ENCODE peak calls at places on chromosomes 3 and 15, in six cellular contexts. B is pancreas, X is GM23248, S is HL-60, W is neuronal stem cell, Q is WERI-Rb-1. M is an unnamed sample.

GRCh38 chr3:24688446-24689148 is 193.9 kb upstream of the THRB start:
- DNase-seq in B (no peak), X (peak), S (no peak), W (no peak), Q (no peak), M (no peak)

GRCh38 chr15:39495871-39496459 is 84.9 kb upstream of the THBS1 start:
- DNase-seq in B (no peak), X (peak), S (no peak), W (no peak), Q (no peak), M (no peak)

GRCh38 chr15:67433495-67434099 is 87.3 kb upstream of the C15orf61 start:
- DNase-seq in B (peak), X (peak), S (peak), W (peak), Q (peak), M (peak)

GRCh38 chr3:71022552-71023335 is 560.8 kb downstream of the FOXP1 start:
- DNase-seq in B (no peak), X (peak), S (no peak), W (peak), Q (peak), M (no peak)

GRCh38 chr15:94186770-94187331 is 44.5 kb upstream of the MCTP2 start:
- DNase-seq in B (no peak), X (no peak), S (no peak), W (no peak), Q (no peak), M (no peak)

GRCh38 chr15:86743283-86743903 is 663.7 kb downstream of the AGBL1 start:
- DNase-seq in B (peak), X (no peak), S (peak), W (peak), Q (peak), M (peak)

GRCh38 chr3:188901126-188901525 is 270.6 kb upstream of the TPRG1 start:
- DNase-seq in B (no peak), X (peak), S (no peak), W (no peak), Q (no peak), M (no peak)

GRCh38 chr3:27345959-27346865 is 23.0 kb downstream of the NEK10 start:
- DNase-seq in B (no peak), X (no peak), S (no peak), W (no peak), Q (no peak), M (no peak)

GRCh38 chr3:151383956-151384355 is 597 bp downstream of the P2RY12 start:
- DNase-seq in B (no peak), X (no peak), S (no peak), W (no peak), Q (no peak), M (no peak)

GRCh38 chr15:29208352-29208751 is 61.3 kb downstream of the NSMCE3 start:
- DNase-seq in B (no peak), X (no peak), S (no peak), W (no peak), Q (no peak), M (no peak)

GRCh38 chr15:60218256-60218655 is 179.5 kb downstream of the ANXA2 start:
- DNase-seq in B (no peak), X (no peak), S (no peak), W (no peak), Q (no peak), M (no peak)

GRCh38 chr3:104437891-104438290 is 928.8 kb upstream of the ALCAM start:
- DNase-seq in B (no peak), X (peak), S (no peak), W (no peak), Q (no peak), M (no peak)

GRCh38 chr3:123066896-123067688 is at the start of gene PDIA5:
- DNase-seq in B (peak), X (peak), S (peak), W (peak), Q (peak), M (peak)

GRCh38 chr15:62394079-62394478 is 229.0 kb upstream of the C2CD4B start:
- DNase-seq in B (no peak), X (peak), S (no peak), W (no peak), Q (no peak), M (no peak)

DNA sequence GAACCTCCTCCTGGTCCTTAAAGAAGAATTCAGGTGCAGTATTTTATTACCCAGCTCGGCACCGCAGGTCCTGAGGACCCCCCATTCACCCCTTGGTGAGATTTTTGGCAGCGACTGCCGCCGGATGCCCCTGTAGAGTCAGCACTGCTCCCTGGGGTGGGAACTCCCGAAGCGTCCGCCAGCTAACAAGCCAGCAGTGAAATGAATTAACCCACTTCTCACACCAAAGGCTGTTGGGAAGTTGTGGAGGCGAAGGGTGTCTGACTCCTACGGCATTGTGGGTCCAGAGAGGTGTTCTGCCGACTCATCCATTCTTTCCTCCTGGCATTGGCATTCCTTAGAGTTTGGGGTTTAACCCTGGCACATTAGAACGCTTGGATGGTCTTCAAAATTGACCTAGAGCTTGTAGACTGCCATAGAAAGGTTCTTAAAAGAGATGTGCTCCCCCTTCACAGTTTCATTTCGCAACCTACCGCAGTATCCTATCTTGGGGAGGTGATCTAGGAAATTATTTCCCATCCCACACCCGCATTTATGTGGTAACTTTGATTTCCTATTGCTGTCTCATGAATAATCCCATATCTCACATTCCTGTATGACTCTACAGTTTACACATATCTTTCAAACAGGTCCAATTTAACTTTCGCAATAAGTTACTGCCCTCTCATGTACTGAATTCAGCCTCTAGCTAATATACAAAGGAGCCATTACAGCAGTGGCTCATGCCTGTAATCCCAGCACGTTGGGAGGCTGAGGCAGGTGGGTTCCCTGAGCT is 879 bp upstream of the EIF5A2 start:
- DNase-seq in B (no peak), X (peak), S (no peak), W (no peak), Q (no peak), M (no peak)
- H3K4me3 ChIP-seq in B (no peak), X (peak), S (no peak), W (no peak), Q (no peak), M (no peak)

DNA sequence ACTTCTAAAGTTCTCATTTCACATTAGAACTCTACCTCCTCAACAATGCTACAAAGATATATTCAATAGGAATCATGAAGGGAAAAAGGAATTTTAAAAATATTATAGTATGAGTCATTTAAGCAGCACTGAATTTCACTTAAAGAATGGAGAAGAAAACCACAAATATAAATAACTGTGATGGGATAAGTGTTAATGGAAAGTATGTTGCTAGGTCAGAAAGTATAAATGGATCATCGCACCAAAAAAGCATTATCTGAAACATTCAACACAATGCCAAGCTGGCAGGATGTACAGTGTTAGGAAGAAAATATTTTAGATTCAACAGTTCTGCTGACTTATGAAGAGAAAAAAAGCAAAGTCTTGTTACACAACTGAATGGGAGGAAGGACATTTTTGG is 101.4 kb downstream of the TFG start:
- DNase-seq in B (no peak), X (peak), S (no peak), W (no peak), Q (no peak), M (no peak)
- H3K27ac ChIP-seq in B (no peak), X (peak), S (no peak), W (no peak), Q (no peak), M (no peak)

GRCh38 chr3:42090973-42091731 is at the start of gene TRAK1:
- DNase-seq in B (no peak), X (peak), S (no peak), W (no peak), Q (no peak), M (no peak)
- H3K4me3 ChIP-seq in B (no peak), X (peak), S (no peak), W (no peak), Q (no peak), M (no peak)

DNA sequence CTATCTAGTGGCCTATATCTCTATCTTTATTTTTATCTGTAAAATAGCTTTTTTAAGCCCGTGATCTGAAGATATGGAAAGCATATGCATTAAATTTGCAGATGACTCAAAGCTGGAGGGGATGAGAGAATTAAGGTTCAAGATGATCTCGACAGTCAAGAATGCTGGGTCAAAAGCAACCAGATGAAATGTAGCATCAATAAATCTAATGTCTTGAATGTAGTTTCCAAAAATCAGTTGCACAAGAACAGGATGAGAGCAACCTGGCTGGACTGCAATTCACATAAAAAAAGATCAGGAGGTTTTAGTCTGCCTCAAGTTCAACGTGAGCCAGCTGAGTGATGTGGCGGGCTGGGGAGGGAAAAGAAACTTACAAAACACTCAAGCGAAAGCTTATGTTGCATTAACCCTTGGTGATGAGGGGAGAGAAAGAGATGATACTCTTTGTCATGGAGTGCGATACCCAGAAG is 221.3 kb upstream of the TLE3 start:
- DNase-seq in B (no peak), X (peak), S (no peak), W (no peak), Q (no peak), M (peak)
- H3K27ac ChIP-seq in B (no peak), X (peak), S (no peak), W (no peak), Q (no peak), M (peak)

DNA sequence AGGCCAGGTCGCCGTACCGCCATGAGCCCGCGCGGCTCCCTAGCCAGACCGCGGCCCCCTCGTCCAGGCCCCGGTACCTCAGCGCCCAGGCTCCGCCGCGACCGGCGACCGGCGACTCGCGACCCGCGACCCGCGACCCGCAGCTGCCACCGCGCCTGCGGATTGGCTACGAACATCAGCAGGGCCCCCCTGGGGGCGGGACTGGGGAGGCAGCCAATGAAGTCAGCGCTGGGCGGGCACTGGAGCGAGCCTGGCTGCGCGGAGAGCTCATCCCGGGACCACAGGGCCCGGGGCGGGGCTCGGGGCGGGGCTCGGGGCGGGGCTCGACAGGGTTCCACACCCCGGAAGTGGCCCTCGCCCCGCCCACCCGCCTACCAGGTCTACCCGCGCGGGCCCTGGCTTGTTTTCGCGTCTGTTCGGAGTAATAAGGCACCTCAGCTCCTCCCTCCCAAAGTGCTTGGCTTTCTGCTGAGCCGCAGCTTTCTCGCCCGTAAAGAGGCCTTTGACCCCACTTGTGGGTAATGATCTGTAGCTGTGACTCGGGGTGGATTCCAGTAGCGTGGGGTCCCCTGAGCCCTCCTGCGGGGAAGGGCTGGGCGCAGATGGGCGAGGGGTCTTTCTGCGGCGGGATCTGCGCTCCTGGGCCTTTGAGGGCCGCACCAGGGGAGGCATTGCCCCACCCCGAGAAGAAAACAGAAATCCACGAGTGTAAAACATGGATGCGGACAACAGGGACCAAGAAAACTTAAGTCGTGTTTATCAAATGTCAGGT is at the start of gene LYSMD4:
- DNase-seq in B (peak), X (peak), S (peak), W (peak), Q (peak), M (peak)
- H3K4me3 ChIP-seq in B (peak), X (peak), S (peak), W (peak), Q (peak), M (peak)

DNA sequence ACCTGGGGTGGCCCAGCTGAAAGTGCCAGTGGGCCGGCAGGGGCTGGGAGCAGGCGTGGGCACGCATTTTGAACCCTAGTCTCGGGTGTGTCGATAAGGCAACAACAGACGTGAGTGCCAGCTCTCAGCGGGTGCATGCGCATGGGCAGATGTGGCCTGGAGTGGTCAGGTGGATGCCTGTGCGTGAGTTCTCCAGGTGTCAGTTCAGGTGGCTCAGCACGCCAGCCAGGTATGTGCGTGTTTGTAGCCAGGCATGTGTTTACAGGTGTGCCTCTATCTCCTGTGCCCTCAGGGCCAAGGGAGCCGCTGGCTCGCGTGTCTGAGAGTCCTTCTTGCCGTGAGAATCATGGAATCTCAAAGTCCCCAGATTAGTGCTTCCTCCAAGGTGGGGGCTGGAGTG is 14.8 kb downstream of the CYP1A2 start:
- DNase-seq in B (no peak), X (no peak), S (no peak), W (no peak), Q (no peak), M (no peak)
- H3K27ac ChIP-seq in B (no peak), X (no peak), S (no peak), W (no peak), Q (no peak), M (no peak)

M was measured in transverse colon.